ENCODE peak calls at places on chromosomes 16 and 17, in eight cellular contexts. J, C, M, A, D, U, O and Q are unnamed samples.

GRCh38 chr17:59890720-59891119 is 2.0 kb downstream of the TUBD1 start:
- DNase-seq in D (no peak), O (no peak), M (peak), C (no peak), J (no peak), A (no peak), U (no peak), Q (no peak)

GRCh38 chr16:29808219-29808900 is 2.0 kb downstream of the MAZ start:
- DNase-seq in O (no peak), J (no peak), A (no peak), C (no peak), D (peak), U (no peak), M (no peak), Q (no peak)

GRCh38 chr17:75338335-75338734 is 49.1 kb upstream of the SLC25A19 start:
- DNase-seq in A (no peak), U (no peak), M (no peak), J (no peak), D (no peak), O (no peak), C (no peak), Q (no peak)

GRCh38 chr17:70022175-70022574 is 52.9 kb upstream of the KCNJ16 start:
- DNase-seq in O (no peak), U (no peak), J (no peak), D (no peak), M (no peak), A (no peak), C (no peak), Q (no peak)

GRCh38 chr17:68248886-68249872 is 1.3 kb downstream of the AMZ2 start:
- DNase-seq in C (peak), A (no peak), J (peak), M (no peak), D (no peak), O (no peak), U (no peak), Q (no peak)

GRCh38 chr16:49443576-49443975 is 70.0 kb downstream of the C16orf78 start:
- DNase-seq in U (no peak), A (no peak), C (no peak), O (no peak), M (no peak), J (no peak), D (no peak), Q (no peak)

GRCh38 chr17:43578699-43579569 is 32.8 kb upstream of the ETV4 start:
- DNase-seq in U (no peak), D (no peak), J (peak), O (peak), C (no peak), M (no peak), A (no peak), Q (no peak)

GRCh38 chr17:6755731-6756184 is at the start of gene XAF1:
- DNase-seq in M (no peak), A (peak), J (peak), U (no peak), C (peak), O (peak), D (peak), Q (no peak)